ENCODE peak calls at places on chromosomes 3 and 15, in ten cellular contexts. One of them, this sample, is unnamed.

GRCh38 chr15:67855842-67856241 is 16.0 kb upstream of the RNU6-1 start:
- DNase-seq in endothelial cell: no peak
- DNase-seq in AG04450: no peak
- DNase-seq in K562: no peak
- DNase-seq in lung: no peak
- DNase-seq in left ventricle myocardium inferior: no peak
- DNase-seq in ovary: no peak
- DNase-seq in thyroid gland: peak
- DNase-seq in lower leg skin: no peak
- DNase-seq in neural crest cell: no peak
- DNase-seq in this sample: no peak

GRCh38 chr3:151804267-151804666 is 9.6 kb upstream of the AADAC start:
- DNase-seq in K562: no peak
- DNase-seq in neural crest cell: no peak
- DNase-seq in left ventricle myocardium inferior: no peak
- DNase-seq in ovary: no peak
- DNase-seq in lower leg skin: no peak
- DNase-seq in thyroid gland: no peak
- DNase-seq in AG04450: no peak
- DNase-seq in endothelial cell: no peak
- DNase-seq in lung: no peak
- DNase-seq in this sample: no peak

GRCh38 chr3:107432013-107432515 is 54.8 kb downstream of the CCDC54 start:
- DNase-seq in lower leg skin: no peak
- DNase-seq in AG04450: no peak
- DNase-seq in ovary: peak
- DNase-seq in K562: no peak
- DNase-seq in left ventricle myocardium inferior: no peak
- DNase-seq in thyroid gland: peak
- DNase-seq in lung: no peak
- DNase-seq in endothelial cell: no peak
- DNase-seq in neural crest cell: no peak
- DNase-seq in this sample: no peak

GRCh38 chr3:52123106-52123708 is 31.0 kb downstream of the POC1A start:
- DNase-seq in K562: peak
- DNase-seq in lower leg skin: peak
- DNase-seq in ovary: peak
- DNase-seq in lung: peak
- DNase-seq in left ventricle myocardium inferior: peak
- DNase-seq in neural crest cell: peak
- DNase-seq in thyroid gland: peak
- DNase-seq in endothelial cell: peak
- DNase-seq in AG04450: peak
- DNase-seq in this sample: peak

GRCh38 chr3:109806929-109807328 is 469.6 kb upstream of the DPPA4 start:
- DNase-seq in K562: peak
- DNase-seq in endothelial cell: no peak
- DNase-seq in lung: no peak
- DNase-seq in left ventricle myocardium inferior: no peak
- DNase-seq in lower leg skin: no peak
- DNase-seq in AG04450: no peak
- DNase-seq in thyroid gland: no peak
- DNase-seq in ovary: no peak
- DNase-seq in neural crest cell: no peak
- DNase-seq in this sample: no peak

GRCh38 chr3:56783644-56784451 is 17.9 kb downstream of the ARHGEF3 start:
- DNase-seq in AG04450: peak
- DNase-seq in lung: peak
- DNase-seq in endothelial cell: no peak
- DNase-seq in neural crest cell: no peak
- DNase-seq in ovary: no peak
- DNase-seq in left ventricle myocardium inferior: no peak
- DNase-seq in thyroid gland: peak
- DNase-seq in lower leg skin: peak
- DNase-seq in K562: no peak
- DNase-seq in this sample: no peak

GRCh38 chr3:17021614-17022013 is 136.9 kb downstream of the PLCL2 start:
- DNase-seq in AG04450: no peak
- DNase-seq in K562: no peak
- DNase-seq in neural crest cell: no peak
- DNase-seq in lung: no peak
- DNase-seq in left ventricle myocardium inferior: no peak
- DNase-seq in thyroid gland: no peak
- DNase-seq in ovary: no peak
- DNase-seq in lower leg skin: no peak
- DNase-seq in endothelial cell: no peak
- DNase-seq in this sample: no peak

GRCh38 chr15:67882487-67883227 is 42.8 kb upstream of the RNU6-1 start:
- DNase-seq in ovary: no peak
- DNase-seq in left ventricle myocardium inferior: no peak
- DNase-seq in AG04450: no peak
- DNase-seq in lung: no peak
- DNase-seq in neural crest cell: no peak
- DNase-seq in K562: peak
- DNase-seq in lower leg skin: peak
- DNase-seq in endothelial cell: no peak
- DNase-seq in thyroid gland: no peak
- DNase-seq in this sample: no peak

GRCh38 chr15:56148099-56148498 is 95.6 kb downstream of the RFX7 start:
- DNase-seq in lower leg skin: no peak
- DNase-seq in thyroid gland: no peak
- DNase-seq in neural crest cell: no peak
- DNase-seq in ovary: no peak
- DNase-seq in lung: no peak
- DNase-seq in left ventricle myocardium inferior: no peak
- DNase-seq in endothelial cell: no peak
- DNase-seq in AG04450: no peak
- DNase-seq in K562: no peak
- DNase-seq in this sample: no peak

GRCh38 chr3:195247863-195248189 is 23.1 kb downstream of the XXYLT1 start:
- DNase-seq in AG04450: no peak
- DNase-seq in K562: no peak
- DNase-seq in lower leg skin: peak
- DNase-seq in endothelial cell: no peak
- DNase-seq in neural crest cell: no peak
- DNase-seq in left ventricle myocardium inferior: no peak
- DNase-seq in lung: no peak
- DNase-seq in ovary: peak
- DNase-seq in thyroid gland: no peak
- DNase-seq in this sample: peak

GRCh38 chr3:24493951-24494615 is 567 bp downstream of the THRB start:
- DNase-seq in neural crest cell: peak
- DNase-seq in lung: peak
- DNase-seq in K562: peak
- DNase-seq in lower leg skin: peak
- DNase-seq in ovary: peak
- DNase-seq in thyroid gland: peak
- DNase-seq in AG04450: no peak
- DNase-seq in endothelial cell: peak
- DNase-seq in left ventricle myocardium inferior: peak
- DNase-seq in this sample: peak

GRCh38 chr3:56125358-56126005 is 342.8 kb downstream of the ERC2 start:
- DNase-seq in left ventricle myocardium inferior: peak
- DNase-seq in endothelial cell: no peak
- DNase-seq in K562: no peak
- DNase-seq in lower leg skin: no peak
- DNase-seq in ovary: no peak
- DNase-seq in thyroid gland: no peak
- DNase-seq in AG04450: peak
- DNase-seq in neural crest cell: no peak
- DNase-seq in lung: no peak
- DNase-seq in this sample: no peak

GRCh38 chr3:36792342-36792741 is 28.0 kb upstream of the DCLK3 start:
- DNase-seq in lower leg skin: no peak
- DNase-seq in AG04450: peak
- DNase-seq in endothelial cell: peak
- DNase-seq in neural crest cell: peak
- DNase-seq in K562: peak
- DNase-seq in lung: no peak
- DNase-seq in left ventricle myocardium inferior: no peak
- DNase-seq in ovary: no peak
- DNase-seq in thyroid gland: peak
- DNase-seq in this sample: no peak

GRCh38 chr3:177860236-177860635 is 663.0 kb upstream of the TBL1XR1 start:
- DNase-seq in AG04450: no peak
- DNase-seq in K562: no peak
- DNase-seq in ovary: no peak
- DNase-seq in lung: no peak
- DNase-seq in left ventricle myocardium inferior: no peak
- DNase-seq in thyroid gland: no peak
- DNase-seq in neural crest cell: no peak
- DNase-seq in endothelial cell: no peak
- DNase-seq in lower leg skin: no peak
- DNase-seq in this sample: no peak

GRCh38 chr3:36695769-36696137 is 68.6 kb downstream of the DCLK3 start:
- DNase-seq in endothelial cell: no peak
- DNase-seq in left ventricle myocardium inferior: no peak
- DNase-seq in neural crest cell: no peak
- DNase-seq in AG04450: peak
- DNase-seq in thyroid gland: no peak
- DNase-seq in lung: no peak
- DNase-seq in lower leg skin: no peak
- DNase-seq in K562: no peak
- DNase-seq in ovary: no peak
- DNase-seq in this sample: no peak

GRCh38 chr3:25783661-25784512 is 644 bp upstream of the NGLY1 start:
- DNase-seq in left ventricle myocardium inferior: no peak
- DNase-seq in lower leg skin: peak
- DNase-seq in lung: peak
- DNase-seq in ovary: no peak
- DNase-seq in K562: peak
- DNase-seq in neural crest cell: peak
- DNase-seq in AG04450: no peak
- DNase-seq in endothelial cell: no peak
- DNase-seq in thyroid gland: peak
- DNase-seq in this sample: peak
- TF ChIP-seq CTCF in left ventricle myocardium inferior: no peak
- TF ChIP-seq CTCF in lower leg skin: no peak
- TF ChIP-seq CTCF in lung: no peak
- TF ChIP-seq CTCF in ovary: no peak
- TF ChIP-seq CTCF in K562: no peak
- TF ChIP-seq CTCF in neural crest cell: no peak
- TF ChIP-seq CTCF in AG04450: no peak
- TF ChIP-seq CTCF in endothelial cell: no peak
- TF ChIP-seq CTCF in thyroid gland: no peak
- TF ChIP-seq CTCF in this sample: peak

DNA sequence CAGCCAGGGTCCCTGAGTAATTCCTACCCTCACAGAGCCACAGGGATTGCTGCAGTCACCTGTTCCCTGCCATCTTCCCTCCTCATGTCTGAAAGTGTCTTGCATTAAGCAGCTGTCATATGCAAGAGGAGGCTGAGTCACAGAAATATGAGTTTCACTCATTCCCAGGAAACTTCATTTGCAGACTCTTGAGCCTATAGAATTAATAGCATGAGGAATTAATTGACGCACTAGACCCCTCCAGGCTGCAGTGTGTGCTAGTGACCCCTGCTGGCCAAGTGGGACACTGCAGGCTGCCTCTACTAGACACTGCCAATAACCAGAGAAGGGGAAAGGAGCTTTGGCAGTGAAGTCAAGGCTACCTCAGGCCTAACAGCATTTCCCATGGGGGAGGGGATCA is 50.6 kb upstream of the SLC6A1 start:
- DNase-seq in lung: no peak
- DNase-seq in neural crest cell: peak
- DNase-seq in endothelial cell: peak
- DNase-seq in ovary: no peak
- DNase-seq in lower leg skin: peak
- DNase-seq in thyroid gland: no peak
- DNase-seq in K562: peak
- DNase-seq in AG04450: no peak
- DNase-seq in left ventricle myocardium inferior: no peak
- DNase-seq in this sample: no peak
- TF ChIP-seq CTCF in lung: no peak
- TF ChIP-seq CTCF in neural crest cell: peak
- TF ChIP-seq CTCF in endothelial cell: peak
- TF ChIP-seq CTCF in ovary: no peak
- TF ChIP-seq CTCF in lower leg skin: no peak
- TF ChIP-seq CTCF in thyroid gland: peak
- TF ChIP-seq CTCF in K562: peak
- TF ChIP-seq CTCF in AG04450: peak
- TF ChIP-seq CTCF in left ventricle myocardium inferior: peak
- TF ChIP-seq CTCF in this sample: peak

DNA sequence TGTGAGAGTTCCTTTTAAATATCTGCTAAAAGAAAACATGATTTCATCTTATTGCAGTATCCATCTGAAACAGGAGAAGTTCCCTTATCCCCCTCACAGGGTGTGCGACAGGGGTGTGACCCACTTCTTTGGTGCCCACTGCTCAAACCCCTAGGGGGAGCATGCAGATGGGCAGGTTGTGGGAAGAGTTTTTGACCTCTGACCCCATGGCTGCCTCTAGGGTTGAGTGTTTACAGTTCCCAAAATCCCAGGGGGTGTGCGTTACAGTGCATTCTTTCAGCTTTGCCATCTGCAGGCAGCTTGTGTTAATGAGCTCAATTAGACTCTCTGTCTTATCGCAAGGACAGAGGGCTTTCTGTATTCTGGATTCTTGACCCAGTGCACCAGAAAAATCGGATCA is 443.2 kb upstream of the FRG2C start:
- DNase-seq in left ventricle myocardium inferior: no peak
- DNase-seq in neural crest cell: no peak
- DNase-seq in ovary: no peak
- DNase-seq in thyroid gland: no peak
- DNase-seq in lung: no peak
- DNase-seq in lower leg skin: no peak
- DNase-seq in endothelial cell: no peak
- DNase-seq in K562: no peak
- DNase-seq in AG04450: no peak
- DNase-seq in this sample: no peak
- TF ChIP-seq CTCF in left ventricle myocardium inferior: no peak
- TF ChIP-seq CTCF in neural crest cell: no peak
- TF ChIP-seq CTCF in ovary: no peak
- TF ChIP-seq CTCF in thyroid gland: no peak
- TF ChIP-seq CTCF in lung: no peak
- TF ChIP-seq CTCF in lower leg skin: no peak
- TF ChIP-seq CTCF in endothelial cell: no peak
- TF ChIP-seq CTCF in K562: no peak
- TF ChIP-seq CTCF in AG04450: no peak
- TF ChIP-seq CTCF in this sample: no peak

DNA sequence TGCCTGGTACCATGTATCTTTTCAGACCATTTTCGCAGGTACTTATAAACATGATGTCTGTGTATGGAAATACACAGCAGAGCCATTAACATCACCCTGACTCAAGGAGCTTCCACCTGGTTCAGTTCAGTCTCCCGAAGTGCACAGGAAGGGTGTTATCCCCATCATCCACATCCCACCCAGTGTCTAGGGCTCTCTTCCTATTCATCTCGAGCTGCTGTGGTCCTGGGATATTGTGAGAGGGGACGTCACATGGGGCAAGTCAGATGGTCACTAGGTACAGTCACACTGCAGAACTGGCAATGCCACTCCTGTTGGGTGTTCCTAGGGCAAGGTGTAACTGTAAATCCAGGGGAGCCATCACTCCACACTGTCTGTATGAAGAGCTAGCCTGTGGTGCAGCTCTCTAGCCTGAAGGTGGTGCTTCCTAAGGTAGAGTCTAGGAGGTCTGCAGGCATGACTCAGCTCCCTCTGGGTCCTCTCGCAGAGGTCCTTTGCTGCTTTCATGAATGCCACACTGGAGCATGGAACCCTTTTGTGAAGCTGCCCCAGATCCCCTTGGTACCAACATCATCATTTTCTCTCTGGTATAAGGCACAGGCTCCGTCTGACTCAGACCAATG is 13.9 kb downstream of the ISLR2 start:
- DNase-seq in ovary: no peak
- DNase-seq in K562: no peak
- DNase-seq in lung: no peak
- DNase-seq in thyroid gland: no peak
- DNase-seq in left ventricle myocardium inferior: no peak
- DNase-seq in endothelial cell: no peak
- DNase-seq in neural crest cell: no peak
- DNase-seq in AG04450: no peak
- DNase-seq in lower leg skin: no peak
- DNase-seq in this sample: no peak
- TF ChIP-seq CTCF in ovary: no peak
- TF ChIP-seq CTCF in K562: peak
- TF ChIP-seq CTCF in lung: no peak
- TF ChIP-seq CTCF in thyroid gland: no peak
- TF ChIP-seq CTCF in left ventricle myocardium inferior: no peak
- TF ChIP-seq CTCF in endothelial cell: no peak
- TF ChIP-seq CTCF in neural crest cell: no peak
- TF ChIP-seq CTCF in AG04450: no peak
- TF ChIP-seq CTCF in lower leg skin: no peak
- TF ChIP-seq CTCF in this sample: no peak